ENCODE peak calls at places on chromosomes 1 and 21, in nine cellular contexts. F is GM23248, Z is PC-3, E is OCI-LY7, S is GM23338, Q is HCT116, Y is hepatocyte, M is MM.1S, R is SK-N-SH. H is an unnamed sample.

GRCh38 chr1:23171181-23171755 is 2.6 kb upstream of the LUZP1 start:
- DNase-seq in F (no peak), Z (no peak), E (no peak), S (no peak), Q (no peak), Y (no peak), M (no peak), R (peak), H (no peak)

GRCh38 chr1:2091611-2092604 is 41.7 kb downstream of the PRKCZ start:
- DNase-seq in F (peak), Z (no peak), E (peak), S (peak), Q (no peak), Y (peak), M (peak), R (no peak), H (peak)

GRCh38 chr1:205525495-205526285 is 21.2 kb downstream of the CDK18 start:
- DNase-seq in F (no peak), Z (no peak), E (no peak), S (no peak), Q (no peak), Y (no peak), M (no peak), R (no peak), H (no peak)

GRCh38 chr1:154831470-154831869 is 38.6 kb downstream of the KCNN3 start:
- DNase-seq in F (peak), Z (no peak), E (no peak), S (no peak), Q (no peak), Y (no peak), M (no peak), R (no peak), H (no peak)

GRCh38 chr1:207032528-207033017 is at the start of gene C1orf116:
- DNase-seq in F (no peak), Z (peak), E (no peak), S (peak), Q (peak), Y (peak), M (no peak), R (no peak), H (peak)

GRCh38 chr21:37658994-37659458 is 257.2 kb downstream of the KCNJ6 start:
- DNase-seq in F (peak), Z (peak), E (no peak), S (no peak), Q (no peak), Y (peak), M (no peak), R (no peak), H (no peak)

GRCh38 chr1:227938911-227939790 is 8.6 kb downstream of the WNT9A start:
- DNase-seq in F (no peak), Z (no peak), E (no peak), S (no peak), Q (no peak), Y (no peak), M (no peak), R (no peak), H (no peak)

GRCh38 chr1:1876335-1876935 is 14.5 kb downstream of the GNB1 start:
- DNase-seq in F (peak), Z (no peak), E (no peak), S (no peak), Q (no peak), Y (no peak), M (no peak), R (no peak), H (no peak)

GRCh38 chr1:50109647-50110075 is 941 bp downstream of the ELAVL4 start:
- DNase-seq in F (peak), Z (no peak), E (no peak), S (peak), Q (no peak), Y (no peak), M (no peak), R (no peak), H (no peak)

GRCh38 chr1:28243685-28244439 is 7.9 kb downstream of the ATP5IF1 start:
- DNase-seq in F (no peak), Z (no peak), E (peak), S (no peak), Q (no peak), Y (peak), M (no peak), R (no peak), H (no peak)

GRCh38 chr1:42913426-42914091 is 45.1 kb downstream of the SLC2A1 start:
- DNase-seq in F (peak), Z (peak), E (peak), S (peak), Q (peak), Y (peak), M (peak), R (peak), H (peak)

GRCh38 chr1:36008546-36009197 is 75.2 kb upstream of the TEKT2 start:
- DNase-seq in F (peak), Z (peak), E (no peak), S (peak), Q (peak), Y (peak), M (no peak), R (no peak), H (no peak)

GRCh38 chr1:170856455-170856854 is 78.9 kb upstream of the MROH9 start:
- DNase-seq in F (no peak), Z (no peak), E (no peak), S (no peak), Q (no peak), Y (no peak), M (no peak), R (no peak), H (no peak)

GRCh38 chr1:160105155-160105554 is 6.7 kb upstream of the IGSF8 start:
- DNase-seq in F (no peak), Z (no peak), E (no peak), S (no peak), Q (no peak), Y (no peak), M (no peak), R (no peak), H (no peak)

GRCh38 chr1:200143347-200143746 is 115.8 kb downstream of the NR5A2 start:
- DNase-seq in F (no peak), Z (no peak), E (no peak), S (no peak), Q (no peak), Y (no peak), M (no peak), R (no peak), H (no peak)

GRCh38 chr1:44501022-44501910 is 96.2 kb downstream of the RNF220 start:
- DNase-seq in F (no peak), Z (no peak), E (no peak), S (peak), Q (no peak), Y (no peak), M (no peak), R (no peak), H (peak)

GRCh38 chr1:212566522-212567479 is 41.8 kb upstream of the ATF3 start:
- DNase-seq in F (peak), Z (peak), E (peak), S (no peak), Q (peak), Y (peak), M (peak), R (peak), H (no peak)

GRCh38 chr21:37101384-37101783 is 28.3 kb downstream of the TTC3 start:
- DNase-seq in F (peak), Z (peak), E (no peak), S (no peak), Q (no peak), Y (no peak), M (no peak), R (no peak), H (no peak)

GRCh38 chr1:180254496-180254819 is 24.4 kb downstream of the LHX4 start:
- DNase-seq in F (no peak), Z (no peak), E (no peak), S (no peak), Q (no peak), Y (no peak), M (no peak), R (no peak), H (no peak)

GRCh38 chr1:52662645-52663313 is 29.8 kb downstream of the SHISAL2A start:
- DNase-seq in F (peak), Z (peak), E (no peak), S (peak), Q (peak), Y (peak), M (no peak), R (peak), H (peak)

GRCh38 chr21:35995522-35996088 is 64.7 kb downstream of the SETD4 start:
- DNase-seq in F (no peak), Z (peak), E (no peak), S (no peak), Q (no peak), Y (no peak), M (peak), R (no peak), H (no peak)

GRCh38 chr1:70818391-70818790 is 229.2 kb downstream of the PTGER3 start:
- DNase-seq in F (peak), Z (no peak), E (no peak), S (no peak), Q (no peak), Y (no peak), M (no peak), R (no peak), H (no peak)

GRCh38 chr1:85279463-85280080 is 3.1 kb upstream of the BCL10 start:
- DNase-seq in F (no peak), Z (no peak), E (peak), S (peak), Q (no peak), Y (no peak), M (no peak), R (no peak), H (no peak)

GRCh38 chr1:85277802-85278201 is 1.4 kb upstream of the BCL10 start:
- DNase-seq in F (no peak), Z (no peak), E (no peak), S (no peak), Q (no peak), Y (no peak), M (no peak), R (no peak), H (no peak)

GRCh38 chr1:85280636-85281035 is 4.2 kb upstream of the BCL10 start:
- DNase-seq in F (no peak), Z (no peak), E (no peak), S (no peak), Q (no peak), Y (no peak), M (no peak), R (no peak), H (no peak)

GRCh38 chr1:85277027-85277625 is 694 bp upstream of the BCL10 start:
- DNase-seq in F (no peak), Z (no peak), E (no peak), S (no peak), Q (no peak), Y (no peak), M (no peak), R (no peak), H (no peak)

GRCh38 chr1:85278853-85279314 is 2.5 kb upstream of the BCL10 start:
- DNase-seq in F (peak), Z (peak), E (no peak), S (no peak), Q (peak), Y (peak), M (no peak), R (no peak), H (no peak)
- TF ChIP-seq EZH2phosphoT487 in F (no peak), Z (no peak), E (no peak), S (no peak), Q (no peak), Y (no peak), M (no peak), R (no peak), H (no peak)

DNA sequence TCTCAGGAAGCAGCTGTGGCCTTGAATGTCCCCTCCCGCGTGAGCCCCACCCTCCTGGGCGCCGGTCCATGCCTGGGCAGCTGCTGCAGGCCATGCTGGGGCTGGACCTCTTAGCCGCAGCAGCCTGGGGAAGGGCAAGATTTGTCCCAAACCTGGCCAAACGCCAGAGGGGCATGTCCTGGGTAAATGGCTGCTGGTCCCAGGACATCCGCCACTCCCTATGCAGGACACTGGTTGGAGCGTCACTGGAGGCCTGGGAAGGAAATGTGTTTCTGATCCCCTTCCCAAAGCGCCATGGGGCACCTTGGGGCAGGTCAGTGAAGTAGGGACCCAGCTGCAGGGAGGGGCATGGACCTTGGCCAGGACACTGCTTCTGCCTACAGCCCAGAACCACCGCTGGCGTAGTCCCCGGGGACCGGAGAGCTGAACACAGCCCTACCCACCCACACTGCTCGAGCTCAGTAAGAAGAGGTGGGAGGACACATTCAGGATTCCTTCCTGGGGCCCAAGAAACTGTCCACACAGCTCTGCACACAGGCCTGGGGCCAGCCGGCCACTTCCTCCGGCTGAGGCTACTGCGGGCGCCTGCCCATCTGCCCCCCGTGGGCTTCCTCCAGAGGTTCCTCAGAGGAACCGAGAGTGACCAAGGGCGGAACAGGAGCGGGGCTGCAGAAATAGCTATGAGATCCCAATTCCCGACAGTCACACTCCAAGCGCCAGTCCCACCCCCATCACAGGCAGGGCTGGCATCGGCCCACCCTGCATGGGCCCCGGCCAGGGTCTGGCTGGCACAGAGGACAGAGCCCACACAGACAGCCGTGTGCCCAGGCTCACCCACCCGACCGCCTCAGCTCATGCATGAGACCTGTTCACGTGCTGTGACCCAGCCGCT is 10.8 kb upstream of the PLEKHG5 start:
- DNase-seq in F (peak), Z (no peak), E (no peak), S (no peak), Q (no peak), Y (no peak), M (no peak), R (peak), H (no peak)
- TF ChIP-seq EZH2phosphoT487 in F (no peak), Z (no peak), E (no peak), S (no peak), Q (no peak), Y (no peak), M (no peak), R (no peak), H (no peak)

GRCh38 chr1:38783659-38784229 is 75.8 kb downstream of the RRAGC start:
- DNase-seq in F (no peak), Z (no peak), E (no peak), S (no peak), Q (no peak), Y (peak), M (no peak), R (peak), H (peak)
- TF ChIP-seq EZH2phosphoT487 in F (no peak), Z (no peak), E (no peak), S (no peak), Q (no peak), Y (no peak), M (no peak), R (no peak), H (no peak)

GRCh38 chr1:221719278-221719597 is 22.7 kb downstream of the DUSP10 start:
- DNase-seq in F (no peak), Z (no peak), E (no peak), S (no peak), Q (no peak), Y (no peak), M (no peak), R (no peak), H (no peak)

GRCh38 chr1:221715321-221716169 is 26.3 kb downstream of the DUSP10 start:
- DNase-seq in F (peak), Z (peak), E (no peak), S (peak), Q (no peak), Y (peak), M (no peak), R (no peak), H (peak)

GRCh38 chr1:221717491-221717865 is 24.4 kb downstream of the DUSP10 start:
- DNase-seq in F (no peak), Z (no peak), E (no peak), S (no peak), Q (no peak), Y (no peak), M (no peak), R (no peak), H (no peak)

GRCh38 chr1:221718391-221719277 is 23.3 kb downstream of the DUSP10 start:
- DNase-seq in F (peak), Z (peak), E (no peak), S (peak), Q (no peak), Y (peak), M (no peak), R (no peak), H (peak)

GRCh38 chr1:221716713-221717490 is 25.0 kb downstream of the DUSP10 start:
- DNase-seq in F (no peak), Z (no peak), E (no peak), S (no peak), Q (no peak), Y (peak), M (no peak), R (peak), H (no peak)
- TF ChIP-seq EZH2phosphoT487 in F (no peak), Z (no peak), E (no peak), S (no peak), Q (no peak), Y (no peak), M (no peak), R (no peak), H (no peak)

GRCh38 chr1:110190282-110190929 is 19.7 kb upstream of the KCNC4 start:
- DNase-seq in F (no peak), Z (no peak), E (no peak), S (no peak), Q (no peak), Y (no peak), M (no peak), R (no peak), H (no peak)
- TF ChIP-seq EZH2phosphoT487 in F (no peak), Z (no peak), E (no peak), S (no peak), Q (no peak), Y (no peak), M (no peak), R (no peak), H (no peak)

GRCh38 chr1:32920833-32921232 is 19.6 kb upstream of the TMEM54 start:
- DNase-seq in F (no peak), Z (no peak), E (no peak), S (no peak), Q (no peak), Y (no peak), M (no peak), R (no peak), H (no peak)
- TF ChIP-seq EZH2phosphoT487 in F (no peak), Z (no peak), E (no peak), S (no peak), Q (no peak), Y (no peak), M (no peak), R (no peak), H (no peak)

GRCh38 chr1:15154480-15155036 is 1.0 kb downstream of the TMEM51 start:
- DNase-seq in F (peak), Z (peak), E (no peak), S (peak), Q (no peak), Y (peak), M (no peak), R (peak), H (peak)

GRCh38 chr1:15153842-15154479 is 414 bp downstream of the TMEM51 start:
- DNase-seq in F (peak), Z (peak), E (no peak), S (peak), Q (no peak), Y (peak), M (peak), R (peak), H (peak)

GRCh38 chr1:15151871-15152270 is 1.7 kb upstream of the TMEM51 start:
- DNase-seq in F (no peak), Z (no peak), E (no peak), S (no peak), Q (no peak), Y (no peak), M (no peak), R (peak), H (no peak)

GRCh38 chr1:15152318-15153183 is 996 bp upstream of the TMEM51 start:
- DNase-seq in F (peak), Z (peak), E (no peak), S (peak), Q (peak), Y (peak), M (peak), R (peak), H (peak)

GRCh38 chr1:15153184-15153841 is at the start of gene TMEM51:
- DNase-seq in F (peak), Z (peak), E (no peak), S (peak), Q (no peak), Y (peak), M (peak), R (peak), H (peak)
- TF ChIP-seq EZH2phosphoT487 in F (no peak), Z (no peak), E (no peak), S (no peak), Q (no peak), Y (no peak), M (no peak), R (no peak), H (no peak)

GRCh38 chr1:20571427-20571826 is 17.5 kb upstream of the CDA start:
- DNase-seq in F (no peak), Z (no peak), E (no peak), S (no peak), Q (no peak), Y (no peak), M (no peak), R (no peak), H (no peak)

GRCh38 chr1:20578062-20578461 is 10.8 kb upstream of the CDA start:
- DNase-seq in F (no peak), Z (peak), E (no peak), S (no peak), Q (no peak), Y (no peak), M (no peak), R (no peak), H (no peak)

GRCh38 chr1:20575544-20576056 is 13.3 kb upstream of the CDA start:
- DNase-seq in F (no peak), Z (no peak), E (no peak), S (no peak), Q (no peak), Y (no peak), M (no peak), R (no peak), H (no peak)

GRCh38 chr1:20573987-20574386 is 14.9 kb upstream of the CDA start:
- DNase-seq in F (no peak), Z (no peak), E (no peak), S (no peak), Q (no peak), Y (no peak), M (no peak), R (no peak), H (no peak)

GRCh38 chr1:20574686-20575543 is 14.0 kb upstream of the CDA start:
- DNase-seq in F (peak), Z (peak), E (peak), S (peak), Q (peak), Y (peak), M (peak), R (peak), H (peak)
- TF ChIP-seq EZH2phosphoT487 in F (no peak), Z (no peak), E (no peak), S (no peak), Q (no peak), Y (no peak), M (no peak), R (no peak), H (no peak)

DNA sequence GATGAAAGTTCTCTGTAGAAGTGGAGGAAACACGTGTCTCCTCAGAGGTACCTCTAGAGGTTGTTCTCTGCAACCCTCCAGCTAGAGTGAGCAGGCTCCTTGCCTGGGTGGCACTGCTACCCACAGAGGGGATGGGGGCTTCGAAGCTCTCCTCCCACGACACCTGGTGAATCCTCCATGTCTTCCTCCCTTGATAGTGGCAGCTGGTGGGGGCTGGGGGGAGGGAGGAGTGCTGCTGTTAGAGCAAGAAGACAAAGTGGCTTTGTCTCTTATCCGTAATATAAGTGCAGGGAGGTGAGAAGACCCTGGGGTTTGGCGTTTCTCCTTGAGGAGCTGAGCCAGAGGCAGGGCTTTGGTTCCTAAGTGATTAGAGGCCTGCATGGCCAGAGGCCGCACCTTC is 45.2 kb downstream of the ATP2B4 start:
- DNase-seq in F (no peak), Z (no peak), E (no peak), S (no peak), Q (no peak), Y (no peak), M (no peak), R (no peak), H (no peak)
- TF ChIP-seq EZH2phosphoT487 in F (no peak), Z (no peak), E (no peak), S (no peak), Q (no peak), Y (no peak), M (no peak), R (no peak), H (no peak)

GRCh38 chr1:64921761-64922160 is 44.6 kb downstream of the JAK1 start:
- DNase-seq in F (peak), Z (no peak), E (no peak), S (no peak), Q (no peak), Y (no peak), M (no peak), R (no peak), H (no peak)
- TF ChIP-seq EZH2phosphoT487 in F (no peak), Z (no peak), E (no peak), S (no peak), Q (no peak), Y (no peak), M (no peak), R (no peak), H (no peak)

H was measured in neural progenitor cell.